ENCODE peak calls at places on chromosomes 7 and 10, in six cellular contexts. T is AG10803, X is NCI-H1105, Y is omental fat pad, K is Calu3, N is non-pigmented ciliary epithelial cell. W is an unnamed sample.
A peak's percentile ranks its signal among the peaks of the same experiment; 100 is the strongest.

GRCh38 chr10:3803884-3804741 is 19.1 kb upstream of the KLF6 start:
- DNase-seq in T (peak; percentile 43), X (no peak), N (no peak), Y (no peak), K (no peak), W (no peak)

GRCh38 chr10:35493196-35494118 is 111.7 kb upstream of the GJD4 start:
- DNase-seq in T (no peak), K (peak; percentile 24), N (no peak), Y (no peak), X (no peak), W (peak; percentile 55)

GRCh38 chr10:90967865-90968264 is 47.0 kb upstream of the ANKRD1 start:
- DNase-seq in X (no peak), K (no peak), N (no peak), Y (no peak), T (no peak), W (no peak)

GRCh38 chr10:12482586-12482985 is 133.2 kb downstream of the CAMK1D start:
- DNase-seq in T (no peak), X (no peak), K (no peak), N (no peak), Y (no peak), W (no peak)

GRCh38 chr7:101664390-101664789 is 35.3 kb upstream of the MYL10 start:
- DNase-seq in N (no peak), T (no peak), X (no peak), Y (no peak), K (no peak), W (no peak)

GRCh38 chr7:73353243-73353642 is 25.3 kb downstream of the FKBP6 start:
- DNase-seq in Y (no peak), X (no peak), N (no peak), T (no peak), K (no peak), W (no peak)

GRCh38 chr7:1201916-1202315 is 30.8 kb upstream of the UNCX start:
- DNase-seq in X (no peak), Y (no peak), N (no peak), T (no peak), K (no peak), W (no peak)

GRCh38 chr10:114337510-114338462 is 66.5 kb downstream of the AFAP1L2 start:
- DNase-seq in K (no peak), N (no peak), Y (no peak), X (no peak), T (no peak), W (no peak)

W was measured in colonic mucosa.